ENCODE peak calls at places on chromosomes 5 and 9, in six cellular contexts. B, O, P, Q, A and W are unnamed samples.

GRCh38 chr5:146034127-146034526 is 71.2 kb downstream of the PLAC8L1 start:
- DNase-seq in B (no peak), O (no peak), P (no peak), Q (no peak), A (no peak), W (no peak)

GRCh38 chr5:40841068-40841805 is at the start of gene CARD6:
- DNase-seq in B (no peak), O (no peak), P (no peak), Q (no peak), A (no peak), W (no peak)

GRCh38 chr9:112605963-112606699 is 111.8 kb downstream of the INIP start:
- DNase-seq in B (no peak), O (no peak), P (no peak), Q (no peak), A (no peak), W (no peak)

GRCh38 chr5:91151947-91152346 is 231.2 kb downstream of the ARRDC3 start:
- DNase-seq in B (no peak), O (no peak), P (peak), Q (no peak), A (no peak), W (peak)

GRCh38 chr9:16236326-16236725 is 634.1 kb downstream of the BNC2 start:
- DNase-seq in B (no peak), O (no peak), P (no peak), Q (no peak), A (peak), W (no peak)

GRCh38 chr5:79834420-79835219 is 145.0 kb downstream of the CMYA5 start:
- DNase-seq in B (no peak), O (peak), P (peak), Q (no peak), A (peak), W (no peak)

GRCh38 chr9:118577121-118577520 is 792.1 kb downstream of the BRINP1 start:
- DNase-seq in B (no peak), O (no peak), P (no peak), Q (no peak), A (no peak), W (no peak)

GRCh38 chr5:34016243-34016642 is 8.4 kb upstream of the AMACR start:
- DNase-seq in B (no peak), O (no peak), P (no peak), Q (no peak), A (no peak), W (no peak)

GRCh38 chr5:139271201-139272027 is 22.1 kb upstream of the MATR3 start:
- DNase-seq in B (no peak), O (no peak), P (peak), Q (no peak), A (no peak), W (no peak)

GRCh38 chr9:77640741-77641580 is 7.2 kb downstream of the GNA14 start:
- DNase-seq in B (no peak), O (no peak), P (no peak), Q (no peak), A (no peak), W (no peak)

GRCh38 chr9:129483467-129484324 is 137.2 kb downstream of the C9orf50 start:
- DNase-seq in B (no peak), O (peak), P (peak), Q (no peak), A (peak), W (peak)

GRCh38 chr9:101440714-101441230 is 5.2 kb upstream of the ALDOB start:
- DNase-seq in B (no peak), O (no peak), P (no peak), Q (no peak), A (no peak), W (no peak)
- TF ChIP-seq POLR2A in B (no peak), O (no peak), P (no peak), Q (no peak), A (no peak), W (no peak)

GRCh38 chr5:154165886-154166285 is 24.6 kb upstream of the GALNT10 start:
- DNase-seq in B (no peak), O (no peak), P (no peak), Q (no peak), A (no peak), W (no peak)

GRCh38 chr5:154166901-154167791 is 23.4 kb upstream of the GALNT10 start:
- DNase-seq in B (no peak), O (no peak), P (no peak), Q (no peak), A (no peak), W (no peak)

GRCh38 chr5:154163327-154163997 is 27.1 kb upstream of the GALNT10 start:
- DNase-seq in B (no peak), O (no peak), P (no peak), Q (no peak), A (no peak), W (no peak)

GRCh38 chr5:154162475-154163217 is 27.9 kb upstream of the GALNT10 start:
- DNase-seq in B (no peak), O (no peak), P (no peak), Q (no peak), A (peak), W (no peak)

DNA sequence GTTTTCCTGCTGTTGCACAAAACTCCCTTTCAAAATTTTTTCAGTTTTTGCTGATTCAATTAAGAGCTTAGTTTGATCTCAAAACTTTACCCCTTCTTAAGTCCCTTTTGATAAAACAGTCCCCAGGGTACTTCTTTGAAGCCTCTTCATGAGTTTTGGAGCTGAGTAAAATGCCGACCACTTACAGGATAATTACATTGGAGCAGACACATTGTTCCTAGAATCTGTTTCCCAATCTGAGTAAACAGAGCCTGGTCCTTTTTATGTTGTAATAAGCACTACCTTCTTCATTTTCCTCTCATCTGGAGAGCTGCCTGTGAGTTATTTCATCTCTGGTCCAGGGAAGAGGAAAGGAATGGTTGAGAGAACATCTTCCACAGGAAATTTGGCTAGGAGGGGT is 26.4 kb upstream of the GALNT10 start:
- DNase-seq in B (no peak), O (no peak), P (no peak), Q (no peak), A (no peak), W (no peak)
- TF ChIP-seq POLR2A in B (no peak), O (no peak), P (no peak), Q (no peak), A (no peak), W (no peak)

GRCh38 chr5:141920771-141921170 is 2.9 kb upstream of the DELE1 start:
- DNase-seq in B (no peak), O (no peak), P (no peak), Q (no peak), A (no peak), W (no peak)

GRCh38 chr5:141926434-141926833 is 2.8 kb downstream of the DELE1 start:
- DNase-seq in B (no peak), O (no peak), P (no peak), Q (no peak), A (no peak), W (no peak)

GRCh38 chr5:141919218-141920129 is 4.2 kb upstream of the DELE1 start:
- DNase-seq in B (no peak), O (no peak), P (no peak), Q (no peak), A (no peak), W (no peak)

GRCh38 chr5:141928051-141928450 is 4.4 kb downstream of the DELE1 start:
- DNase-seq in B (no peak), O (no peak), P (no peak), Q (no peak), A (peak), W (peak)

DNA sequence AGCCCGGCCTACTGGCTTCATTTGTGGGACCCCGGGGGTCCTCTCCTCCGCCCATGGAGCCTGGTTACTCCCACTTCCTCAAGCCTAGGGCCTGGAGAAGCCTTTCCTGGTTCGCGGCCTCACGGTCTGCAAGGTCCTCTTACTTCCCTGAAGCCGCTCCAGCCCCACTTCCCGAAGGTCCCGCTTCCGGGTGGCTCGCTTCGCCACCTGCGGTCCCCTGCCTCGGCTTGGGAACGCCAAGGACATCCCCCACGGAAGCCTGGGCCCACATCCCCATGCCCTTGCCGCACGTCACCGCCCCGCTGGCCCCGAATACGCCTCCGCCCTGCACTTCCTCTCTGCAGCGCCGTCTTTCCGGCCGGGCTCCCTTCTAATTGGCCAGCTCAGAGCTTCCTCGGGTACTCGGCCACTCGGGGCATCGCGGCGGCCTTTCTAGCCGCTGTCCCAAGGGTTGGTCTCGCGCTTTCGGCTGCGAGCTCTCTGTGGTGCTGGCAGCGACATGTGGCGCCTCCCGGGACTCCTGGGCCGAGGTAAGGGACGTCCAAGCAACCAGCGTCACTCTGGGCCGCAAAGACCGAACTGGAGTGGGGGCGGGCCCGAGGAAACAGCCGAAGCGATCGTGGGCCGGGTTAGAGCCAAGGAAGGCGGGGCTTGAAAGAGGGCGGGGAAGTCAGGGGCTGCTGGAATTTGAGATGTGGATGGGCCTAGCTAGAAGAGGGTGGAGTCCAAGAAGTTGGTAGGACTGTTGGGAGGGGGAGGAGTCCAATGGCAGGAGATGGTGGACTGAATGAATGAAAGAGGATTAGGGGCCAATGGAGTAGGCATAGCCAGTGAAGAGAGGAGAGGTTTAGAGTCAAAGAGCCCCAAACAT is at the start of gene DELE1:
- DNase-seq in B (peak), O (peak), P (peak), Q (no peak), A (peak), W (peak)
- TF ChIP-seq POLR2A in B (peak), O (peak), P (peak), Q (no peak), A (peak), W (peak)

DNA sequence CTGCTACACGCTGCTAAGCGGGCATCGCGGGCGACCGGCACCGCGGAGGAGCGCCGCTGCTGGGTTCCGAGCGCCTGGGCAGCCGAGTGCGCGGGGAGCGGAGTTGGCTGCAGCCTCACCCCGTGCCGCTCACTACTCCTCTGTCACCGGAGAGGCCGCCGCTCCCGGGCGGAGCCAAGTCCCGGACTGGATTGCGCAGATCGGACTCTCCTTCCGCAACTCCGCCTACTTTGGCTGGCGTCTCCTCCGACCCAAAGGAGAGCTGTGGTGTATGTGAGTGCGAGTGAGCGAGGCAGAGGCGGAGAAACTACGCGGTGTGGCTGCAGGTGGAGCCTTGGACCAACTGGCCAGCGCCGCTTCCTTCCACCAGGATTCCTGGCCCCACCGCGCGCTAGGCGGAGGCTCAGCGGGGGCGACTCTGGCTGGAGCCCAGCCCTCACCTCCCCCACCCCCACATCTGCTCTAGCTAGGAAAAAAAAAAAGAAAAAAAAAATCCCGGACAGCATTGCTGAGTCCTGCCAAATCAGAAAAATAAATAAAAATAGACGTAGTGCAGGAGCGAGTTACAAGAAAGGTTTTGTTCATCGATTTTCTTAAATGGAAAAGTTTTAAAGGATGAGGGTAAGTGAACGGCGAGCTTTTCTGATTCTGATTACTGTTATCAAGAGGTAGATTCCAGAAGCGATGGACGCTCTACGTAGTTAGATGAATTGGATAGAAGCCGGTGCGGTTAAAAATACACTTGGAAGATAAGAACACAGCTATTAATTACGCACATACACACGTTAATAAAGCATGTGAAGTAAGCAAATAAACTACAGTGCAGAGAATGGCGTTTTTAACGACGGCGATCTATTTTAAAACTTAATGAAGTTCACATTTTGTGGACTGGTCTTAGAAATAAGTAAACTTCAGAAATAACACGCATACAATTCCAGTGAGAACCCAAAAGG is at the start of gene SEMA6A:
- DNase-seq in B (peak), O (peak), P (peak), Q (no peak), A (peak), W (peak)
- TF ChIP-seq POLR2A in B (peak), O (peak), P (peak), Q (no peak), A (peak), W (no peak)

DNA sequence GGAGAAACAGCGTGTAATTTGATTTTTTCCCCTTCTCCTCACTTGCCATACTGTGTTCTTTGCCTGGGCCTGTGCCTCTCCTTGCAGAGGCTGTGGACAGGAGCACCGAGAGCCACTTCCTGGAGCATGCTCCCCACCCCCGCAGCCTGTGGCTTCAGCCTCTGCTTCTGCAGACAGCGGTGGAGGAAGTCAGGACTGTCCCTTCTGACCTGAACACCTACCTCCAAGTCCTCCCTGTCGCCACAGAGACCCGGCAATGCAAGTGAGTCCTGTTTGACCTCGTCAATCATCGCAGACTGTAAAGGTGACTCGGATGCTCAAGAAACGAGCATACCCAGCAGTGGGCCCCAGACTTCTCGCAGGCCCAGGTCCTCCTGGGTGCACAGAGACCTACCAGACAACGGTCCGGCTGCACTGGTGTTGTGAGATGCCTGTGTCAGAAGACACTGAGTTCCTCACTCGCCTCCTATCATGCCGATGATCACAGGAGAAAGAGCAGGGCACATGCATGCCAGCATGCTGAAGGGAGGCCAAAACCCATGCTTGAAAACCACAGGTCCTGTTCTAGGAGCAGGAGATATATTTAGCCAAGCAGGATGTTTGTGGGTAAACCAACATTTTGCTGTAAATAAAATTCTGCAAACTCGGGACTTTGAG is 198.8 kb downstream of the AUH start:
- DNase-seq in B (peak), O (no peak), P (no peak), Q (no peak), A (no peak), W (peak)
- TF ChIP-seq POLR2A in B (no peak), O (no peak), P (peak), Q (no peak), A (no peak), W (no peak)

GRCh38 chr9:72305102-72305546 is 59.9 kb downstream of the ZFAND5 start:
- DNase-seq in B (no peak), O (peak), P (peak), Q (no peak), A (peak), W (peak)
- TF ChIP-seq POLR2A in B (no peak), O (peak), P (peak), Q (no peak), A (peak), W (no peak)

GRCh38 chr9:34374339-34374738 is 2.4 kb downstream of the MYORG start:
- DNase-seq in B (no peak), O (no peak), P (no peak), Q (no peak), A (no peak), W (no peak)

GRCh38 chr9:34375901-34376595 is 650 bp downstream of the MYORG start:
- DNase-seq in B (no peak), O (peak), P (peak), Q (peak), A (peak), W (peak)

GRCh38 chr9:34373749-34374148 is 2.9 kb downstream of the MYORG start:
- DNase-seq in B (no peak), O (no peak), P (no peak), Q (no peak), A (no peak), W (no peak)

GRCh38 chr9:34376596-34377401 is at the start of gene MYORG:
- DNase-seq in B (peak), O (peak), P (peak), Q (peak), A (peak), W (peak)

DNA sequence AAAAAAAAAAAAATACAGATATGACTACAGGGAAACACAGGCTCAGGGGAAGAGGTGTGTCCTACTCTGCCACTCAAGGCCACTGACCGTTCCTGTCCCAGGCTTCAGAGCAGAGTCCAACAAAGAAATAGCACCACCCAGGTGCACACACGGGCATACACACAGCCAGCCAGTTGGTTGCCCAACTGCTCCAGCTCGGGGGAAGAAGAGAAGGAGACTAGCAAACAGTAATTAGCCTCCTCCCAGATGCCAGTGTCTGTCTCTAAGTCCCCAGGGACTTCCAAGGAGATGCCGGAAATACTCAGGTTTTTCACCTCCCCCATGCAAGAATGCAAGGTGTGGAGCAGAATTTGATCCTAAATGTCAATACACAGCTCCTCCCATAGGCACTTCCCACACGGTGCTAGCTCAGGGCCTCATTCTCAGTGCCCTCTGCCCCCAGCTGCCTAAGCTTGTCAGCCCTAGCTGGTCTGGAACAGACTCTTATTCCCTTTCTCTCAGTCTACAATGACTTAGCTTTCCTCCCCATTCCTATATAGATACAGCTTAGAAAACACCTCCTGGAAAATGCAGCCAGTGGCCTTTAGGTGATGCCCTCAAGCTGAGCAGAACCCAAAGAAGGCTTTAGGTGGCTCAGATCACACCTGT is 1.7 kb downstream of the MYORG start:
- DNase-seq in B (no peak), O (no peak), P (peak), Q (no peak), A (no peak), W (no peak)
- TF ChIP-seq POLR2A in B (no peak), O (no peak), P (peak), Q (no peak), A (no peak), W (no peak)

GRCh38 chr5:3460416-3460815 is 135.2 kb upstream of the IRX1 start:
- DNase-seq in B (no peak), O (no peak), P (no peak), Q (no peak), A (no peak), W (no peak)
- TF ChIP-seq POLR2A in B (no peak), O (no peak), P (no peak), Q (no peak), A (no peak), W (no peak)